ENCODE peak calls at places on chromosomes 16 and 17, in six cellular contexts. One of them, this sample, is unnamed. For H3K4me1, H3K36me3 and H3K27me3, the result is how much of the 10 kb centered on the place peaks cover.

GRCh38 chr16:79856581-79856980 is 256.0 kb upstream of the MAF start:
- DNase-seq in SJCRH30: no peak
- DNase-seq in endodermal cell: no peak
- DNase-seq in Caco-2: no peak
- DNase-seq in MM.1S: no peak
- DNase-seq in heart right ventricle: no peak
- DNase-seq in this sample: no peak

GRCh38 chr16:4176794-4177438 is 60.7 kb upstream of the ADCY9 start:
- DNase-seq in SJCRH30: peak
- DNase-seq in endodermal cell: peak
- DNase-seq in Caco-2: peak
- DNase-seq in MM.1S: no peak
- DNase-seq in heart right ventricle: no peak
- DNase-seq in this sample: no peak

GRCh38 chr16:84548971-84549844 is 44.7 kb upstream of the MEAK7 start:
- DNase-seq in SJCRH30: no peak
- DNase-seq in endodermal cell: no peak
- DNase-seq in Caco-2: no peak
- DNase-seq in MM.1S: no peak
- DNase-seq in heart right ventricle: peak
- DNase-seq in this sample: no peak

GRCh38 chr16:70572050-70572925 is 48.7 kb downstream of the SF3B3 start:
- DNase-seq in SJCRH30: no peak
- DNase-seq in endodermal cell: no peak
- DNase-seq in Caco-2: no peak
- DNase-seq in MM.1S: no peak
- DNase-seq in heart right ventricle: no peak
- DNase-seq in this sample: no peak

GRCh38 chr17:17303010-17303846 is at the start of gene NT5M:
- DNase-seq in SJCRH30: peak
- DNase-seq in endodermal cell: peak
- DNase-seq in Caco-2: peak
- DNase-seq in MM.1S: peak
- DNase-seq in heart right ventricle: peak
- DNase-seq in this sample: peak

GRCh38 chr17:64230551-64231408 is 32.3 kb downstream of the TEX2 start:
- DNase-seq in SJCRH30: no peak
- DNase-seq in endodermal cell: no peak
- DNase-seq in Caco-2: no peak
- DNase-seq in MM.1S: no peak
- DNase-seq in heart right ventricle: no peak
- DNase-seq in this sample: no peak

GRCh38 chr17:2090210-2090641 is 35.3 kb downstream of the HIC1 start:
- DNase-seq in SJCRH30: no peak
- DNase-seq in endodermal cell: no peak
- DNase-seq in Caco-2: no peak
- DNase-seq in MM.1S: no peak
- DNase-seq in heart right ventricle: no peak
- DNase-seq in this sample: no peak

GRCh38 chr17:10127819-10128375 is 70.5 kb downstream of the GAS7 start:
- DNase-seq in SJCRH30: no peak
- DNase-seq in endodermal cell: peak
- DNase-seq in Caco-2: no peak
- DNase-seq in MM.1S: no peak
- DNase-seq in heart right ventricle: peak
- DNase-seq in this sample: no peak

GRCh38 chr16:84003001-84003400 is 35.0 kb downstream of the NECAB2 start:
- DNase-seq in SJCRH30: no peak
- DNase-seq in endodermal cell: no peak
- DNase-seq in Caco-2: no peak
- DNase-seq in MM.1S: no peak
- DNase-seq in heart right ventricle: no peak
- DNase-seq in this sample: no peak

GRCh38 chr17:68294196-68294555 is 2.9 kb downstream of the ARSG start:
- DNase-seq in SJCRH30: no peak
- DNase-seq in endodermal cell: no peak
- DNase-seq in Caco-2: no peak
- DNase-seq in MM.1S: no peak
- DNase-seq in heart right ventricle: no peak
- DNase-seq in this sample: peak
- H3K4me1 ChIP-seq in SJCRH30: under half
- H3K4me1 ChIP-seq in endodermal cell: under half
- H3K4me1 ChIP-seq in Caco-2: under half
- H3K4me1 ChIP-seq in MM.1S: under half
- H3K4me1 ChIP-seq in heart right ventricle: half or more
- H3K4me1 ChIP-seq in this sample: under half

GRCh38 chr17:42667088-42667951 is 8.2 kb downstream of the TUBG2 start:
- DNase-seq in SJCRH30: no peak
- DNase-seq in endodermal cell: peak
- DNase-seq in Caco-2: no peak
- DNase-seq in MM.1S: no peak
- DNase-seq in heart right ventricle: peak
- DNase-seq in this sample: no peak
- H3K36me3 ChIP-seq in SJCRH30: under half
- H3K36me3 ChIP-seq in endodermal cell: under half
- H3K36me3 ChIP-seq in Caco-2: under half
- H3K36me3 ChIP-seq in MM.1S: under half
- H3K36me3 ChIP-seq in heart right ventricle: under half
- H3K36me3 ChIP-seq in this sample: under half

GRCh38 chr16:1099224-1100083 is 3.4 kb upstream of the C1QTNF8 start:
- DNase-seq in SJCRH30: peak
- DNase-seq in endodermal cell: no peak
- DNase-seq in Caco-2: no peak
- DNase-seq in MM.1S: no peak
- DNase-seq in heart right ventricle: no peak
- DNase-seq in this sample: no peak

GRCh38 chr16:1101573-1102332 is 5.7 kb upstream of the C1QTNF8 start:
- DNase-seq in SJCRH30: no peak
- DNase-seq in endodermal cell: no peak
- DNase-seq in Caco-2: no peak
- DNase-seq in MM.1S: no peak
- DNase-seq in heart right ventricle: no peak
- DNase-seq in this sample: no peak

GRCh38 chr16:1101133-1101532 is 5.1 kb upstream of the C1QTNF8 start:
- DNase-seq in SJCRH30: no peak
- DNase-seq in endodermal cell: no peak
- DNase-seq in Caco-2: no peak
- DNase-seq in MM.1S: no peak
- DNase-seq in heart right ventricle: no peak
- DNase-seq in this sample: no peak

GRCh38 chr16:1098266-1098991 is 2.4 kb upstream of the C1QTNF8 start:
- DNase-seq in SJCRH30: no peak
- DNase-seq in endodermal cell: no peak
- DNase-seq in Caco-2: no peak
- DNase-seq in MM.1S: no peak
- DNase-seq in heart right ventricle: no peak
- DNase-seq in this sample: no peak

DNA sequence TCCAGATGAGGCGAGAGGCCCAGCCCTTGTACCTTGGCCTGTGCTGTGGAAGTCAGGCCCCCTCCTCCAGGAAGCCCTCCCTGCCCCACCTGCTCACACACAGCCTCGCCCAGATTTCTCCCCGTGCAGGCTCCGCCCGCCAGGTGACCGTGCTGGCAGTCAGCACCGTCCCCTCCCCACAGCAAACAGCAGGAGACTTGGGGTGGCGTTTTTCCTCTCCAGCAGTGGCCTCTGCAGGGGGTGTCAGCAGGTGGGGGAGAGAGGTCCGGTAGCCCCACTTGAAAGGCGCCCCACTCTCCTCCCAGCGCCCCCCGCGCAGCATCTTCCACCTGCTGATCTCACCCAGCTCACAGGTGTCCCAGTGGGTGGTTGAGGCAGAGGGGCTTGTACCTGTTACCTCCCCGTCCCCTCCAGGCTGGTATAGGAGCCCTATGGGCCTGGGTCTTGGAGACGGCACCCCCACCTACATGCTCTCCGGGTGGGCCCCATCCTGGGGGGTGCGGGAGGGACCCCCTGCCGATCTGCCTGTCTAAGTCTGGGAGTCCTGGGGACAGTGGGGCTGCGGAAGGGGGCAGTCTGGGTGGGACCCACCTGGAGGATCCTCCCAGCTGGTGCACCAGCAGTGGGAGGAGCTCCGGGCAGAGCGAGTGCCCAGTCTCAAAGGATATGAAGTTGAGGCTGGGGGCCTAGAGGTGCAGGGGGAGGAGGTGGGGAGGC is 4.2 kb upstream of the C1QTNF8 start:
- DNase-seq in SJCRH30: no peak
- DNase-seq in endodermal cell: no peak
- DNase-seq in Caco-2: no peak
- DNase-seq in MM.1S: no peak
- DNase-seq in heart right ventricle: no peak
- DNase-seq in this sample: no peak
- H3K27me3 ChIP-seq in SJCRH30: under half
- H3K27me3 ChIP-seq in endodermal cell: under half
- H3K27me3 ChIP-seq in Caco-2: under half
- H3K27me3 ChIP-seq in MM.1S: half or more
- H3K27me3 ChIP-seq in heart right ventricle: under half
- H3K27me3 ChIP-seq in this sample: under half

DNA sequence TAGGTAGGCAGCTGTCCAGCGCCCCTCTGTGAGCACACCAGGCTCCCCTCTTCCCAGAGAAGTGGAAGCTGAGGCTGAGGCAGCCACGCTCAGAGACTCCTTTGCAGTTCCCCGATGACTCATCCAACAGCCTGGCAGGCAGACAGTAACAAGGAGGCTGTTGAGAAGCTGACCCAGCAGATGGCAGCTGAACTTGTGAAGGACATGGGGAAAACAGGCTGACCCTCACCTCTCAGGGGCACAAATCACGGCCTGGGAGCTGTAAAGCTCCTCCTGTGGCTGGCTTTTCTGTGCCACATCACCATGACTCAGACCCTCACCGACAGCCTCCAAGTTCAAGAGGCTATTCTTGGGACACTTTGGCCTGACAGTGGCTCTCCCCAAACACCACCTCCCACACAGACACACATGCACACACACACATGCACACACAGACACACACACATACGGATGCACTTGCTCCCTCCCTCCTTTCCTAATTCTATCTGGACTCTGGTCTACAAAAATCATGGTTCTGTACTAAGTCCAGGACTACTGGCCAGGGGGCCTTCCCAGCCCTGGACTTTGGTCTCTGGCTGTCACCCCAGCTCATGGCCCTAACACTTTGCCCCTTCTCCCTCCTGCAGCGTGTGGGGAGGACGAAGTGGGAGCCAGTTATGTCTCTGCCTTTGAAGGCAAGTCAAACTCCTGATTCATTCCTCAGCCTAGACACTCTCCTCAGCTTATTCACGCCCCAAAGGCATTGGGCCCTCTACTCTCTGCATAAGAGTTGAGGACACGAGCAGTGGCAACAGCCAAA is 23.2 kb downstream of the MAP3K14 start:
- DNase-seq in SJCRH30: peak
- DNase-seq in endodermal cell: peak
- DNase-seq in Caco-2: no peak
- DNase-seq in MM.1S: no peak
- DNase-seq in heart right ventricle: peak
- DNase-seq in this sample: no peak
- H3K4me1 ChIP-seq in SJCRH30: under half
- H3K4me1 ChIP-seq in endodermal cell: under half
- H3K4me1 ChIP-seq in Caco-2: under half
- H3K4me1 ChIP-seq in MM.1S: under half
- H3K4me1 ChIP-seq in heart right ventricle: half or more
- H3K4me1 ChIP-seq in this sample: under half

GRCh38 chr16:30026449-30026848 is 3.5 kb downstream of the C16orf92 start:
- DNase-seq in SJCRH30: no peak
- DNase-seq in endodermal cell: no peak
- DNase-seq in Caco-2: no peak
- DNase-seq in MM.1S: no peak
- DNase-seq in heart right ventricle: no peak
- DNase-seq in this sample: no peak
- H3K36me3 ChIP-seq in SJCRH30: under half
- H3K36me3 ChIP-seq in endodermal cell: under half
- H3K36me3 ChIP-seq in Caco-2: under half
- H3K36me3 ChIP-seq in MM.1S: under half
- H3K36me3 ChIP-seq in heart right ventricle: under half
- H3K36me3 ChIP-seq in this sample: under half

GRCh38 chr17:68579194-68579900 is 21.8 kb downstream of the FAM20A start:
- DNase-seq in SJCRH30: no peak
- DNase-seq in endodermal cell: peak
- DNase-seq in Caco-2: no peak
- DNase-seq in MM.1S: no peak
- DNase-seq in heart right ventricle: no peak
- DNase-seq in this sample: no peak
- H3K27me3 ChIP-seq in SJCRH30: under half
- H3K27me3 ChIP-seq in endodermal cell: under half
- H3K27me3 ChIP-seq in Caco-2: under half
- H3K27me3 ChIP-seq in MM.1S: under half
- H3K27me3 ChIP-seq in heart right ventricle: under half
- H3K27me3 ChIP-seq in this sample: under half